ENCODE peak calls at places on chromosomes 5 and 9, in four cellular contexts. J, H, K and P are unnamed samples. For H3K9me3, the result is how much of the 10 kb centered on the place peaks cover.

GRCh38 chr9:136930014-136930413 is 14.5 kb downstream of the FBXW5 start:
- DNase-seq in H (no peak), K (no peak), J (no peak), P (no peak)

GRCh38 chr5:102794677-102795331 is 39.7 kb downstream of the PAM start:
- DNase-seq in H (no peak), J (no peak), K (no peak), P (no peak)

GRCh38 chr5:160342413-160342941 is 27.9 kb downstream of the C1QTNF2 start:
- DNase-seq in J (no peak), K (no peak), H (peak), P (no peak)

GRCh38 chr5:25119654-25120053 is 474.9 kb upstream of the CDH10 start:
- DNase-seq in H (no peak), K (no peak), J (no peak), P (no peak)

GRCh38 chr5:175894251-175894650 is 22.9 kb downstream of the CPLX2 start:
- DNase-seq in K (no peak), H (no peak), J (no peak), P (no peak)

GRCh38 chr9:105678781-105679180 is 15.6 kb upstream of the TMEM38B start:
- DNase-seq in H (no peak), J (no peak), K (no peak), P (no peak)

GRCh38 chr9:3467593-3468219 is 58.1 kb downstream of the RFX3 start:
- DNase-seq in H (peak), K (peak), J (peak), P (no peak)

GRCh38 chr5:133285583-133286021 is 233.8 kb downstream of the HSPA4 start:
- DNase-seq in K (peak), J (no peak), H (peak), P (no peak)

GRCh38 chr9:108033976-108034964 is 544.7 kb upstream of the KLF4 start:
- DNase-seq in J (no peak), K (no peak), H (peak), P (no peak)

GRCh38 chr5:31965227-31965626 is 208.9 kb downstream of the GOLPH3 start:
- DNase-seq in K (no peak), J (no peak), H (no peak), P (no peak)

GRCh38 chr5:132207783-132208182 is 19.9 kb downstream of the P4HA2 start:
- DNase-seq in K (no peak), J (no peak), H (no peak), P (no peak)

GRCh38 chr5:142978726-142979125 is 208.5 kb downstream of the ARHGAP26 start:
- DNase-seq in J (no peak), K (no peak), H (peak), P (no peak)

GRCh38 chr9:98520221-98520920 is 188.4 kb downstream of the GABBR2 start:
- DNase-seq in H (peak), K (no peak), J (no peak), P (no peak)

GRCh38 chr5:1661311-1661710 is 137.6 kb upstream of the LPCAT1 start:
- DNase-seq in H (no peak), K (no peak), J (no peak), P (peak)

DNA sequence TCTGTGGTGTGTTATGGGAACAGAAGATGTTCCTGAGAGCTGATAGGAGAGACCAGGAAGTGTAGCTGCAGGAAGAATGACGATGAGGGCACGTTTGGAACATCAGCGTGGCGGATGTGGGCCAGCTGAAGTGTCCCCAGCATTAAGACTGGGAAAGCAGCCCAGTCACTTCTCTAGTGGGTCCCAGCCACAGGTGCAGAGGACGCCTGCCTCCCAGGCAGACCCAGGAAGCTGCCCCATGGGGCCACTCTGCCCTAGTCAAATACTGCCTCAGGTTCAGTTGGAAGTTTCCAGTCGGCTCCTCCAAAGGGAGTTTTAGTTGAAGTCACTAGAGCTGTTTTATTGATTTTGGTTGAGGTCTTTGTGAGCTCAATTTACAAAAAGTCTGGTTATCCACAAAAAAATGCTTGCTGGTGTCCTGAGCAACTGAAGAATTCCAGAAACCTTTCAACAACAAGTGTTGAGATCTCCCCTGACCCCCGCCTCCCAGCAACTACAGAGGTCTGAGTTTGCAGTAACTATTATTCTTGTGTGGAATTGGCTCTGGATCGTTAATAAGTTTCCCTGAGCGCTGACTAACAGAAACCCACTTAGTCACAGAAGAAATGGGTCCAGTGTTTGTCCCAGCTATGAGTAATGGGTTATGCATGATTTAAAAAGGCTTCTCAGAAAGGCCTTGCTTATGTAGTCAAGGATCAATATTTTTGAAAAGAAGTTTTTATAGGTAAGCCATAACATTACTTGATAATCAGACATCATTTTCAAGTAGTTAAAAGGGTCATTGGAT is 294.1 kb downstream of the FANCC start:
- DNase-seq in J (peak), H (peak), K (no peak), P (no peak)
- H3K27ac ChIP-seq in J (peak), H (peak), K (no peak), P (peak)

DNA sequence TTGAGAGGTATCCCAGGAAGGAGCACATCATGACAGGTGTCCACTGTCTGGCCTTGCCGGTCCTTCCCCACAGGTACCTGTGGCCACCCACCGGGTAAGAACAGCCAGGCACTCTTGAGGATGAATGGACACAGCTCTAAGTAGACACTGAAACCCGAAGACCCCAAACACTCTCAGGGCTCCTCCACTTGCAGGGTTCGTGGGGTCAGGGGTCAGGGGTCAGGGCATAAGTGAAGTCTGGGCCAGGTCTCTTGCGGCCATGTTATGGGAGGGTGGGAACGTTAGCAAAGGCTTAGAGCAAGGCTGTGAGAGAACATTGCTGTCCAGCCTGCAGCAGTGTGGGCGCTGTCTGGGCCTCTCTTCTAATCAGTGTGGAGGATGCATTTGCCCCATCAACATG is 40.0 kb downstream of the MAPK9 start:
- DNase-seq in H (no peak), K (no peak), J (no peak), P (no peak)
- H3K9me3 ChIP-seq in H (half or more), K (under half), J (half or more), P (half or more)

GRCh38 chr5:27706832-27707231 is 668.4 kb upstream of the CDH9 start:
- DNase-seq in K (no peak), H (no peak), J (no peak), P (no peak)

DNA sequence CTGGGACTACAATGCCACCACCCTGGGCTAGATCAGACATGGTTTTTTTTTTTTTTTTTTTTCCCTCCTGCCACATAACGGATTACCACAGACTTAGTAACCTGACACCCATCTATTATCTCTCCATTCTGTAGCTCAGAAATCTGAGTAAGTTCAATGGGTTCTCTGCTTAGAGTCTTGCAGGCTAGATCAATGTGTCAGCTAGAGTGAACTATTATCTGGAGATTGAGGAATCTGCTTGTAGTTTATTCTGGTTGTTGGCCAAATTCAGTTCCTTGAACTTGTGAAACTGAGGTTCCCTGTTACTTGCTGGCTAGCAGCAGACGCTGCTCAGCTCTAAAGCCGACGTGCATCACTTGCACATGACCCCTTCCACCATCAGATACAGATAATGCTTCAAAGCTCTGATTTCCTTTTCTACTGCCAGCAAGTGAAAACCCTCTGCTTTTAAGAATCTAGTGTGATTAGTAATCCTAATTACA is 664.0 kb upstream of the CDH9 start:
- DNase-seq in J (no peak), H (no peak), K (no peak), P (no peak)
- H3K27ac ChIP-seq in J (no peak), H (no peak), K (no peak), P (no peak)

DNA sequence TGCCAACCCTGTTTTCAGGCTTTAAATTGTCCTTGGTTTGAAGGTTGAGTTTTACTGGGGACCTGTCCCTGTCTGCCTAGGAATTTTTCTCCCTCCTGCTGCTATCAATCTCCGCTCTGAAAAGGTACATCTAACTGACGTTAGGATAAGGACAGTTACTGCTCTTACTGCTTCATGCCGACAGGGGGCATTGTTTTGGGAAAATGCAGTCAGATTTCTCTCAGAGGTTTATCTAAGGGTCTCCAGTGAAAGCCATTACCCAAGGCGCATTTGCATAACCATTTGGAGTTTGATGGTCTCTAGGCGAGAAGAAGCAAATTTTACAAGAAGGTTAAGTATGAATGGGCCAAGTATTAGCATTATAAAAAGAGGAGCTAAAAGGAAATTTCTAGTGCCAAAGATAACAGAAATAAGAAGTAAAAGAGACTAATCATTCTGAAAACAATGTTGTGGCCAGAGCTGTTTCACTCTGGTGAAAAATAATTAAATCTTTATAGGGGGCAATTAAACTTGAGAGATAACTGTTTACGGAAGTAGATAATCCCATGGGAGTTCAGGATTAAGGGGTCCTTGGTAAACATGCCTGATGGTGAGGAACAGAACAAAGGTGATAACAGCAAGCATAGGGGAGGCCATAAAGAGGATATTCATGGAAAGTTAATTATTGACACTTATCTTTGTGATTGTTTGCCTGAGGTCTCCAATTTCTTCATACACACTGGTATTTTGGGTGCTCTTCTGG is 605.0 kb downstream of the MTRR start:
- DNase-seq in H (no peak), J (no peak), K (no peak), P (no peak)
- H3K9me3 ChIP-seq in H (under half), J (under half), K (under half), P (under half)

DNA sequence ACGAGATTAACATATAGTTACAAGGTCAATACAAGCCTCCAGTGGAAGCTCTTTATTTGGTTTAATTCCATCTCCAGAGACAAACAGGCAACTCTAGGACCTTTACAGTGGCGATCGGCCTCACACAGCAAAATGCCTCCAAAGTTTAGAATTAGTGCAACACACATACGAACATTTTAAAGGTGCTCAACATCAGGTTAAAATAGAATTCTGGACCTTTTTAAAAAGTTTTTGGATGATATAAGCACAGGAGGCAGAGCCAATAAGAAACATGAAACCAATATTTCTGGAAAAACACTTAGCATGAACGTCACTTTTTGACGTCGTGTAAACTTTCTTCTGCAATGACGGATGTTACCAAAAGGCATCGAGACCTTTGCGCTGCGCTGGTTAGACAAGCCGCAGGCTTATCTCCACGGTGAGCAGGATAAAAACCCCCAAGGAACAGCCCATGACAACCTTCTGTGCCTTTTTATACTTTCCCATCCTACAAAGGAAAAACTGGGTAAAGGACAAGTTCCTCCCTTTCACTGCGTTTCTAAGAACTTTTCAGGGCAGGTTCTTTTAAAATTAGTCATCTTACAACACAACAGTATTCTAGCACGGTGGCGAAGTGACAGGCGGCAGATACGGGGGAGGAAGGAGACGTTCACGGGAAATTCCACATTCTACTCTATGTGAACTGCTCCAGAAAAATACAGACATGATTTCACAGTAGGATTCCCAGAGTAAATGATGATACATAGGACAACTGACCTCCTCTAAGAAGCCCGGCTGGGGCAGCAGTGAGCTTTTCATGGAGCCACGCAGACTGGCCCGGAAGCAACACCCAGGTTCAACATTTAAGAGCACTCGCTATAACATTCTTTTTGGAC is 52.2 kb downstream of the USP20 start:
- DNase-seq in J (no peak), K (peak), H (peak), P (peak)
- H3K27ac ChIP-seq in J (peak), K (peak), H (no peak), P (no peak)

GRCh38 chr5:5589857-5590256 is 167.4 kb downstream of the ICE1 start:
- DNase-seq in H (no peak), J (no peak), K (no peak), P (no peak)
- H3K9me3 ChIP-seq in H (under half), J (under half), K (under half), P (under half)

GRCh38 chr5:81854485-81854884 is 103.6 kb upstream of the SSBP2 start:
- DNase-seq in K (no peak), H (no peak), J (no peak), P (no peak)
- H3K27ac ChIP-seq in K (peak), H (no peak), J (no peak), P (no peak)